ENCODE peak calls at places on chromosomes 3 and 15, in eight cellular contexts. G, L, F, K, N, O, Z and V are unnamed samples.

GRCh38 chr3:158847466-158847849 is 45.6 kb downstream of the MFSD1 start:
- DNase-seq in G (no peak), L (no peak), F (no peak), K (no peak), N (no peak), O (no peak), Z (no peak), V (no peak)

GRCh38 chr3:56795807-56796185 is 6.0 kb downstream of the ARHGEF3 start:
- DNase-seq in G (no peak), L (no peak), F (no peak), K (no peak), N (no peak), O (no peak), Z (no peak), V (no peak)

GRCh38 chr3:134847349-134847748 is 52.3 kb downstream of the EPHB1 start:
- DNase-seq in G (no peak), L (no peak), F (no peak), K (no peak), N (no peak), O (no peak), Z (no peak), V (no peak)

GRCh38 chr15:60392986-60393811 is 4.6 kb downstream of the ANXA2 start:
- DNase-seq in G (peak), L (peak), F (no peak), K (no peak), N (peak), O (peak), Z (no peak), V (peak)

GRCh38 chr15:37094542-37095196 is 5.7 kb downstream of the MEIS2 start:
- DNase-seq in G (no peak), L (peak), F (no peak), K (no peak), N (no peak), O (no peak), Z (no peak), V (no peak)

GRCh38 chr3:37053753-37054152 is 60.4 kb downstream of the MLH1 start:
- DNase-seq in G (no peak), L (no peak), F (no peak), K (no peak), N (no peak), O (no peak), Z (no peak), V (no peak)

GRCh38 chr15:39255760-39256159 is 325.1 kb upstream of the THBS1 start:
- DNase-seq in G (no peak), L (no peak), F (no peak), K (no peak), N (no peak), O (no peak), Z (no peak), V (no peak)

GRCh38 chr3:35739181-35739809 is 100.0 kb downstream of the ARPP21 start:
- DNase-seq in G (no peak), L (no peak), F (no peak), K (no peak), N (no peak), O (no peak), Z (no peak), V (no peak)

GRCh38 chr3:67602816-67603215 is 51.6 kb downstream of the SUCLG2 start:
- DNase-seq in G (no peak), L (no peak), F (no peak), K (no peak), N (no peak), O (no peak), Z (no peak), V (no peak)

GRCh38 chr3:72487078-72487765 is 361.0 kb downstream of the SHQ1 start:
- DNase-seq in G (peak), L (peak), F (no peak), K (no peak), N (peak), O (peak), Z (no peak), V (no peak)

GRCh38 chr3:108662141-108662738 is 72.7 kb downstream of the DZIP3 start:
- DNase-seq in G (peak), L (peak), F (peak), K (peak), N (peak), O (peak), Z (no peak), V (peak)

GRCh38 chr3:129596194-129597086 is 10.0 kb downstream of the PLXND1 start:
- DNase-seq in G (no peak), L (peak), F (no peak), K (peak), N (peak), O (peak), Z (no peak), V (no peak)

GRCh38 chr3:31960793-31961431 is 20.1 kb downstream of the OSBPL10 start:
- DNase-seq in G (peak), L (no peak), F (no peak), K (no peak), N (peak), O (no peak), Z (no peak), V (no peak)

GRCh38 chr3:52931889-52932288 is 34.5 kb upstream of the STIMATE start:
- DNase-seq in G (no peak), L (no peak), F (no peak), K (no peak), N (no peak), O (no peak), Z (no peak), V (no peak)

GRCh38 chr3:9500108-9501050 is 53.2 kb downstream of the LHFPL4 start:
- DNase-seq in G (peak), L (peak), F (no peak), K (peak), N (peak), O (peak), Z (peak), V (no peak)

GRCh38 chr15:85750319-85750806 is 44.4 kb downstream of the KLHL25 start:
- DNase-seq in G (no peak), L (no peak), F (no peak), K (no peak), N (no peak), O (no peak), Z (no peak), V (no peak)

GRCh38 chr15:78024141-78024567 is 53.4 kb downstream of the TBC1D2B start:
- DNase-seq in G (no peak), L (no peak), F (no peak), K (no peak), N (no peak), O (no peak), Z (no peak), V (no peak)

GRCh38 chr3:190644035-190644434 is 130.2 kb downstream of the IL1RAP start:
- DNase-seq in G (no peak), L (no peak), F (no peak), K (no peak), N (no peak), O (no peak), Z (no peak), V (no peak)

GRCh38 chr15:78104566-78105500 is 12.5 kb downstream of the SH2D7 start:
- DNase-seq in G (no peak), L (no peak), F (no peak), K (no peak), N (no peak), O (no peak), Z (no peak), V (no peak)

GRCh38 chr3:196740476-196741400 is 1.1 kb downstream of the PAK2 start:
- DNase-seq in G (no peak), L (peak), F (no peak), K (peak), N (peak), O (peak), Z (no peak), V (peak)

GRCh38 chr15:47743886-47744285 is 26.6 kb downstream of the SEMA6D start:
- DNase-seq in G (no peak), L (no peak), F (no peak), K (no peak), N (no peak), O (no peak), Z (no peak), V (no peak)

GRCh38 chr3:106425021-106425420 is 556.2 kb upstream of the CBLB start:
- DNase-seq in G (no peak), L (no peak), F (no peak), K (no peak), N (no peak), O (no peak), Z (no peak), V (no peak)

GRCh38 chr3:172749201-172749965 is 1.1 kb upstream of the ECT2 start:
- DNase-seq in G (peak), L (peak), F (no peak), K (no peak), N (peak), O (no peak), Z (no peak), V (no peak)

GRCh38 chr15:26075770-26076169 is 212.6 kb upstream of the ATP10A start:
- DNase-seq in G (no peak), L (no peak), F (no peak), K (no peak), N (no peak), O (no peak), Z (no peak), V (no peak)

GRCh38 chr15:101023501-101024110 is 104.4 kb downstream of the LRRK1 start:
- DNase-seq in G (no peak), L (no peak), F (no peak), K (no peak), N (no peak), O (no peak), Z (no peak), V (no peak)

GRCh38 chr3:8443829-8444791 is 57.5 kb upstream of the LMCD1 start:
- DNase-seq in G (peak), L (peak), F (no peak), K (peak), N (peak), O (peak), Z (peak), V (no peak)
- TF ChIP-seq POLR2AphosphoS5 in G (no peak), L (peak), F (no peak), K (peak), N (peak), O (no peak), Z (no peak), V (no peak)

GRCh38 chr15:82150645-82151044 is 104.8 kb upstream of the MEX3B start:
- DNase-seq in G (no peak), L (no peak), F (no peak), K (no peak), N (no peak), O (no peak), Z (no peak), V (no peak)

GRCh38 chr15:82146558-82146957 is 100.7 kb upstream of the MEX3B start:
- DNase-seq in G (no peak), L (no peak), F (no peak), K (no peak), N (no peak), O (no peak), Z (no peak), V (no peak)

GRCh38 chr15:82143390-82144047 is 97.7 kb upstream of the MEX3B start:
- DNase-seq in G (no peak), L (no peak), F (no peak), K (no peak), N (no peak), O (peak), Z (no peak), V (no peak)

GRCh38 chr15:82146990-82147461 is 101.2 kb upstream of the MEX3B start:
- DNase-seq in G (peak), L (peak), F (no peak), K (no peak), N (peak), O (peak), Z (no peak), V (no peak)
- H3K9ac ChIP-seq in G (no peak), L (peak), F (no peak), K (no peak), N (no peak), O (no peak), Z (no peak), V (no peak)

GRCh38 chr3:138434276-138434874 is at the start of gene ESYT3:
- DNase-seq in G (no peak), L (peak), F (no peak), K (peak), N (peak), O (no peak), Z (peak), V (no peak)
- TF ChIP-seq POLR2AphosphoS5 in G (no peak), L (no peak), F (no peak), K (no peak), N (peak), O (no peak), Z (no peak), V (no peak)

GRCh38 chr3:112304611-112305010 is 10.6 kb upstream of the SLC9C1 start:
- DNase-seq in G (no peak), L (no peak), F (no peak), K (no peak), N (no peak), O (no peak), Z (no peak), V (no peak)
- H3K9ac ChIP-seq in G (no peak), L (no peak), F (no peak), K (no peak), N (no peak), O (no peak), Z (no peak), V (no peak)

DNA sequence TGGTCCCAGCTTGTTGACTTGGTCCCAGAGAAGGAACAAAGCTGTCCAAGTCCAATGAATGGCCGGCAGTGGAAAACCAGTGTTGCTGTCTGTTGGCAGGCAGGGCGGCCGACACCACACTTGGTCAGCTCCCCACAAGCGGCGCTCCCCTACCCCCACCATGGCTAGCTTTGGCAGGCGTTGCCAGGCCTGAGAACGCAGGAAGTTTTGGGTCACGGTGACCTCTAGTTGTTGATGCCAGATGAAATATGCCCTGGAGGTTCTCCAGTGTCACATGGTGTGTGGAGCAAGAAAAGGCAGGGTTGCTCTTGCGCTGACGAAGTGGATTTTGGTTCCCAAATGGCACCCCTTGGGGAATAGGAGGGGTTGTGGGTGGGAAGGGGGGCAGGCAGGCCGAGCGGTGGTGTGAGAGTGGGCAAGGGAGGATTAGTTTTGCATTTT is 72.7 kb upstream of the TPRG1 start:
- DNase-seq in G (no peak), L (no peak), F (no peak), K (no peak), N (no peak), O (no peak), Z (no peak), V (no peak)
- TF ChIP-seq POLR2AphosphoS5 in G (no peak), L (no peak), F (no peak), K (no peak), N (no peak), O (no peak), Z (no peak), V (no peak)

GRCh38 chr3:42490243-42490642 is 12.2 kb upstream of the VIPR1 start:
- DNase-seq in G (peak), L (peak), F (peak), K (no peak), N (no peak), O (no peak), Z (no peak), V (no peak)
- H3K9ac ChIP-seq in G (peak), L (peak), F (peak), K (no peak), N (no peak), O (no peak), Z (no peak), V (no peak)

GRCh38 chr3:33718595-33718907 is 497 bp upstream of the CLASP2 start:
- DNase-seq in G (no peak), L (no peak), F (no peak), K (no peak), N (no peak), O (no peak), Z (no peak), V (no peak)

GRCh38 chr3:33722186-33722585 is 4.1 kb upstream of the CLASP2 start:
- DNase-seq in G (no peak), L (no peak), F (no peak), K (no peak), N (no peak), O (peak), Z (no peak), V (no peak)

GRCh38 chr3:33717616-33717865 is 513 bp downstream of the CLASP2 start:
- DNase-seq in G (peak), L (no peak), F (no peak), K (peak), N (no peak), O (peak), Z (no peak), V (no peak)

GRCh38 chr3:33716227-33716626 is 1.8 kb downstream of the CLASP2 start:
- DNase-seq in G (no peak), L (no peak), F (no peak), K (no peak), N (no peak), O (peak), Z (no peak), V (no peak)

DNA sequence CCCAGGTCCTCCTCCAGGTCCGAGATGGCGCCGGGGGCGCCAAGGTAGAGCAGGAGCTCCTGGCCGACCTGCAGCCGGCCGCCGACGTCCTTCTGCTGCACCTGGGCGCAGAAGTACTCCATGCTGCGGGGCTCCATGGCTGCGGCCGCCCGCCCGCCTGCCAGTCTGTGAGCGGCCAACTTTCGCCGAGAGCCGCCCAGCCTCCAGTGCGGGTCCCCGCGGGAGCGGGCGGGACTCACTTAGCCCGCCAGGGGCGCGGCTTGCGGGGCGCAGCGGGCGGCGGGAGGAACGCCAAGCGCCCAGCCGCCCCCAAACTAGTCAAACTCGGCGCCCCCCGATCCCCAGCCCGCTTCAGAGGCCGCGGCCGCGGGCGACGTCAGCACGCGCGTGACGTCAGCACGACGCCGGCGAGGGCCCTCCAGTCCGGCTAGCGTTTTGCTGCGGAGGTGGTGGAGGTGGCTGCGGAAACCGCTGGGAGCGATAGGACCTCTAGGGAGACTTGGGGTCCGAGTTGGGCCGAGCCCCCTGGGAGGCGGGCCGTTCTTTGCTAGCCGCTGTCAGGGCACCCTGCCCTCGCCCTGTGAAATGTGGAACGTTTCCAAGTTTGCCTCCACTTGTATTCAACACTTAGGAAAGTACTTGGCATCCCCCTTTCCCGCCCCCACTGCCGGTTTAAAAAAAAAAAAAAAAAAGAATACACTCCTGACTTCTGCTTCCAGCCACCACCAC is at the start of gene CLASP2:
- DNase-seq in G (peak), L (peak), F (peak), K (peak), N (peak), O (peak), Z (peak), V (no peak)
- TF ChIP-seq POLR2AphosphoS5 in G (peak), L (peak), F (peak), K (peak), N (peak), O (peak), Z (no peak), V (peak)

GRCh38 chr3:171281256-171281655 is 178.9 kb downstream of the TNIK start:
- DNase-seq in G (no peak), L (no peak), F (no peak), K (no peak), N (no peak), O (no peak), Z (no peak), V (no peak)
- H3K9ac ChIP-seq in G (no peak), L (no peak), F (no peak), K (no peak), N (no peak), O (no peak), Z (no peak), V (no peak)